ENCODE peak calls at places on chromosomes 7 and 10, in nine cellular contexts. D, B, I, V, L, F, G, S and Q are unnamed samples.

GRCh38 chr10:26697922-26698608 is 564 bp downstream of the PDSS1 start:
- DNase-seq in D (no peak), B (peak), I (no peak), V (no peak), L (no peak), F (peak), G (no peak), S (no peak), Q (no peak)

GRCh38 chr7:158263964-158264748 is 323.5 kb downstream of the PTPRN2 start:
- DNase-seq in D (no peak), B (no peak), I (no peak), V (no peak), L (no peak), F (no peak), G (no peak), S (no peak), Q (no peak)

GRCh38 chr7:107208046-107208458 is 39.2 kb downstream of the HBP1 start:
- DNase-seq in D (no peak), B (no peak), I (no peak), V (no peak), L (no peak), F (no peak), G (no peak), S (no peak), Q (no peak)

GRCh38 chr10:944034-944831 is 12.7 kb upstream of the LARP4B start:
- DNase-seq in D (no peak), B (peak), I (no peak), V (no peak), L (no peak), F (no peak), G (no peak), S (no peak), Q (no peak)

GRCh38 chr10:51344371-51344770 is 270.1 kb downstream of the PRKG1 start:
- DNase-seq in D (no peak), B (no peak), I (no peak), V (no peak), L (no peak), F (no peak), G (no peak), S (no peak), Q (no peak)

GRCh38 chr7:94250124-94250523 is 144.6 kb upstream of the COL1A2 start:
- DNase-seq in D (no peak), B (no peak), I (no peak), V (peak), L (no peak), F (no peak), G (peak), S (no peak), Q (no peak)

GRCh38 chr7:133303931-133304330 is 51.1 kb downstream of the EXOC4 start:
- DNase-seq in D (no peak), B (no peak), I (no peak), V (no peak), L (no peak), F (no peak), G (no peak), S (no peak), Q (no peak)

GRCh38 chr10:75305675-75306074 is 69.9 kb upstream of the COMTD1 start:
- DNase-seq in D (no peak), B (no peak), I (no peak), V (no peak), L (no peak), F (no peak), G (no peak), S (no peak), Q (no peak)

GRCh38 chr7:139362302-139362701 is 2.6 kb downstream of the LUC7L2 start:
- DNase-seq in D (no peak), B (no peak), I (no peak), V (no peak), L (no peak), F (no peak), G (peak), S (no peak), Q (no peak)

GRCh38 chr7:94511763-94512162 is 2.2 kb downstream of the CASD1 start:
- DNase-seq in D (no peak), B (peak), I (no peak), V (no peak), L (no peak), F (no peak), G (peak), S (peak), Q (no peak)